ENCODE peak calls at places on chromosomes 4 and X, in nine cellular contexts. E is Panc1, D is HCT116, K is GM23338, C is cardiac muscle cell, X is endodermal cell, Q is colonic mucosa, P is right atrium auricular region, N is vagina. W is an unnamed sample. For H3K4me1, the result is how much of the 10 kb centered on the place peaks cover.

GRCh38 chr4:130600706-130601105 is 1504.8 kb downstream of the C4orf33 start:
- DNase-seq in E (no peak), D (no peak), K (no peak), C (no peak), X (no peak), Q (no peak), P (no peak), N (no peak), W (no peak)

GRCh38 chrX:39766882-39767281 is 330.9 kb downstream of the BCOR start:
- DNase-seq in E (no peak), D (no peak), K (no peak), C (no peak), X (no peak), Q (no peak), P (no peak), N (no peak), W (no peak)

GRCh38 chrX:48493890-48494364 is 14.9 kb upstream of the PORCN start:
- DNase-seq in E (no peak), D (peak), K (peak), C (peak), X (peak), Q (no peak), P (no peak), N (no peak), W (peak)

GRCh38 chr4:60865238-60865637 is 334.9 kb upstream of the ADGRL3 start:
- DNase-seq in E (no peak), D (no peak), K (peak), C (peak), X (peak), Q (no peak), P (no peak), N (no peak), W (peak)

GRCh38 chr4:4851906-4852305 is 7.6 kb upstream of the MSX1 start:
- DNase-seq in E (no peak), D (no peak), K (no peak), C (no peak), X (no peak), Q (no peak), P (no peak), N (no peak), W (no peak)

GRCh38 chrX:22081475-22082092 is 49.5 kb downstream of the PHEX start:
- DNase-seq in E (peak), D (peak), K (peak), C (peak), X (peak), Q (peak), P (peak), N (no peak), W (peak)

GRCh38 chrX:107712231-107713204 is 63.1 kb downstream of the TSC22D3 start:
- DNase-seq in E (no peak), D (no peak), K (no peak), C (peak), X (peak), Q (no peak), P (peak), N (no peak), W (no peak)

GRCh38 chr4:169251291-169252235 is 19.2 kb downstream of the SH3RF1 start:
- DNase-seq in E (no peak), D (peak), K (peak), C (no peak), X (peak), Q (peak), P (no peak), N (no peak), W (no peak)

GRCh38 chr4:152778656-152779512 is 646 bp downstream of the TIGD4 start:
- DNase-seq in E (no peak), D (no peak), K (peak), C (peak), X (peak), Q (peak), P (no peak), N (no peak), W (peak)

GRCh38 chrX:128021566-128021965 is 30.6 kb downstream of the ACTRT1 start:
- DNase-seq in E (no peak), D (no peak), K (no peak), C (no peak), X (no peak), Q (no peak), P (no peak), N (no peak), W (no peak)

GRCh38 chrX:7614616-7615015 is 228.4 kb upstream of the VCX start:
- DNase-seq in E (no peak), D (no peak), K (no peak), C (no peak), X (no peak), Q (no peak), P (no peak), N (no peak), W (no peak)

GRCh38 chrX:147899715-147900114 is 12.0 kb upstream of the FMR1 start:
- DNase-seq in E (no peak), D (no peak), K (no peak), C (no peak), X (no peak), Q (no peak), P (no peak), N (no peak), W (no peak)

GRCh38 chr4:172851534-172851933 is 317.1 kb upstream of the GALNT7 start:
- DNase-seq in E (no peak), D (no peak), K (no peak), C (no peak), X (no peak), Q (no peak), P (no peak), N (no peak), W (no peak)

GRCh38 chr4:80036949-80037348 is 36.1 kb downstream of the ANTXR2 start:
- DNase-seq in E (no peak), D (no peak), K (no peak), C (peak), X (no peak), Q (no peak), P (no peak), N (no peak), W (no peak)

GRCh38 chr4:187208641-187209040 is 485.0 kb upstream of the FAT1 start:
- DNase-seq in E (no peak), D (no peak), K (no peak), C (no peak), X (no peak), Q (no peak), P (no peak), N (no peak), W (no peak)

GRCh38 chrX:9071031-9071650 is 37.2 kb upstream of the FAM9B start:
- DNase-seq in E (no peak), D (no peak), K (no peak), C (no peak), X (no peak), Q (no peak), P (no peak), N (no peak), W (no peak)

GRCh38 chr4:8744083-8744805 is 127.4 kb downstream of the HMX1 start:
- DNase-seq in E (no peak), D (no peak), K (no peak), C (no peak), X (peak), Q (no peak), P (no peak), N (no peak), W (no peak)

GRCh38 chr4:2058264-2059033 is 678 bp upstream of the NAT8L start:
- DNase-seq in E (no peak), D (no peak), K (peak), C (no peak), X (peak), Q (no peak), P (no peak), N (no peak), W (peak)

GRCh38 chr4:72970756-72971155 is 98.8 kb downstream of the COX18 start:
- DNase-seq in E (no peak), D (no peak), K (no peak), C (no peak), X (no peak), Q (no peak), P (no peak), N (no peak), W (no peak)

GRCh38 chr4:56961107-56961500 is 16.3 kb downstream of the NOA1 start:
- DNase-seq in E (no peak), D (no peak), K (no peak), C (no peak), X (no peak), Q (no peak), P (no peak), N (no peak), W (no peak)

GRCh38 chr4:71151054-71151453 is 157.6 kb downstream of the DCK start:
- DNase-seq in E (no peak), D (no peak), K (no peak), C (no peak), X (no peak), Q (no peak), P (no peak), N (no peak), W (no peak)

GRCh38 chrX:133151320-133151719 is 54.4 kb upstream of the USP26 start:
- DNase-seq in E (no peak), D (no peak), K (no peak), C (no peak), X (no peak), Q (peak), P (no peak), N (no peak), W (no peak)

GRCh38 chr4:146450524-146450923 is 71.2 kb downstream of the SLC10A7 start:
- DNase-seq in E (no peak), D (no peak), K (no peak), C (peak), X (no peak), Q (no peak), P (no peak), N (no peak), W (no peak)

GRCh38 chr4:102826105-102826889 is 1.1 kb downstream of the UBE2D3 start:
- DNase-seq in E (no peak), D (no peak), K (no peak), C (no peak), X (no peak), Q (no peak), P (no peak), N (no peak), W (no peak)

DNA sequence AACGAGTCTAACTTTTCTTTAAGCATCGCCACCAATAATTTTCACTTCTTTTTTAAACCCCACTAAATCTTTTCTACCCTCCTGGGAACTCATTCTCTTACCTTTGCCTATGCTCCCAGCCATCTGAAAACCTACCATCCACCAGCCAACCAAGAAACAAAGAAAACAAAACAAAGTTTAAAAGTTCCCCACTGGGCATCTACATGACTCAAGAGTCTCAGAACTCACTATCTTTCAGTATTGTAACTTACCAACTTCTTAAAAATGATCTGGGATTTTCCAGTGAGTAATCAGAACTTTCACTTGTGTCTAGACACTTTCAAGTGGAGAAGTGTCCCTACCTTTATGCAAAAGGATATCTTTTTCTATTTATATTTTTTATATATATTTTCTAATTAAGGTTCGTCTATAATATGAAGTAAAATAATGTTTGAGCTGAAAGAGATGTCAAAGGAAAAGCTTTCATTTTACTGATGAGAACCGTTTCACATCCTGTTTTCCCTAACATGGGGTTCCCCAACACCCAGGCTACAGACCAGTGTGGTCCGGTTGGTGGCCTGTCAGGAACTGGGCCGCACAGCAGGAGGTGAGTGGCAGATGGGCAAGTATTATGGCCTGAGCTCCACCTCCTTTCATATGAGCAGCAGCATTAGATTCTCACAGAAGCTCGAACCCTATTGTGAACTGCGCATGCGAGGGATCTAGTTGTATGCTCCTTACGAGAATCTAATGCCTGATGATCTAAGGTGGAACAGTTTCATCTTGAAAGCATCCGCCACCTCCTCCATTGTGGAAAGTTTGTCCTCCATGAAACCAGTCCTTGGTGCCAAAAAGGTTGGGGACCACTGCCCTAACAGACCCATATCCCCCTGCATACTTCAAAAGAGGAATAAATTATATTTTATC is 9.8 kb upstream of the TIGD2 start:
- DNase-seq in E (no peak), D (no peak), K (no peak), C (no peak), X (no peak), Q (no peak), P (no peak), N (no peak), W (no peak)
- H3K4me3 ChIP-seq in E (no peak), D (no peak), K (no peak), C (no peak), X (no peak), Q (no peak), P (no peak), N (no peak), W (no peak)

GRCh38 chr4:110610940-110611785 is 11.7 kb downstream of the PITX2 start:
- DNase-seq in E (no peak), D (no peak), K (peak), C (no peak), X (peak), Q (peak), P (no peak), N (no peak), W (no peak)
- TF ChIP-seq CTCF in E (no peak), D (no peak), K (no peak), C (no peak), X (no peak), Q (no peak), P (no peak), N (no peak), W (no peak)

GRCh38 chr4:6226506-6226905 is 26.2 kb upstream of the JAKMIP1 start:
- DNase-seq in E (no peak), D (no peak), K (no peak), C (no peak), X (peak), Q (no peak), P (no peak), N (no peak), W (no peak)
- H3K4me1 ChIP-seq in E (under half), D (under half), K (under half), C (under half), X (under half), Q (under half), P (under half), N (under half), W (under half)

GRCh38 chrX:74537011-74537390 is 77.4 kb downstream of the RLIM start:
- DNase-seq in E (no peak), D (no peak), K (peak), C (peak), X (peak), Q (no peak), P (peak), N (peak), W (no peak)
- H3K4me3 ChIP-seq in E (peak), D (no peak), K (peak), C (no peak), X (peak), Q (peak), P (peak), N (peak), W (peak)

GRCh38 chr4:111013846-111014245 is 391.0 kb upstream of the PITX2 start:
- DNase-seq in E (no peak), D (no peak), K (no peak), C (no peak), X (no peak), Q (no peak), P (no peak), N (no peak), W (no peak)
- TF ChIP-seq CTCF in E (no peak), D (no peak), K (no peak), C (no peak), X (no peak), Q (no peak), P (no peak), N (no peak), W (no peak)

GRCh38 chrX:34557733-34558132 is 99.4 kb downstream of the TMEM47 start:
- DNase-seq in E (no peak), D (no peak), K (peak), C (no peak), X (peak), Q (no peak), P (no peak), N (no peak), W (no peak)
- H3K4me1 ChIP-seq in E (under half), D (under half), K (under half), C (under half), X (under half), Q (under half), P (under half), N (under half), W (under half)

GRCh38 chrX:1658083-1658463 is 43.2 kb downstream of the ASMT start:
- DNase-seq in E (no peak), D (no peak), K (no peak), C (no peak), X (peak), Q (no peak), P (no peak), N (no peak), W (no peak)
- H3K4me3 ChIP-seq in E (no peak), D (no peak), K (no peak), C (no peak), X (no peak), Q (no peak), P (no peak), N (no peak), W (no peak)

GRCh38 chr4:16199132-16199531 is 27.1 kb downstream of the TAPT1 start:
- DNase-seq in E (no peak), D (no peak), K (peak), C (peak), X (no peak), Q (no peak), P (no peak), N (no peak), W (no peak)

GRCh38 chr4:16198271-16198670 is 28.0 kb downstream of the TAPT1 start:
- DNase-seq in E (no peak), D (no peak), K (no peak), C (no peak), X (no peak), Q (no peak), P (no peak), N (no peak), W (no peak)

GRCh38 chr4:16197842-16198241 is 28.4 kb downstream of the TAPT1 start:
- DNase-seq in E (no peak), D (no peak), K (no peak), C (peak), X (no peak), Q (no peak), P (no peak), N (no peak), W (no peak)

GRCh38 chr4:16195209-16195608 is 31.1 kb downstream of the TAPT1 start:
- DNase-seq in E (no peak), D (no peak), K (no peak), C (no peak), X (no peak), Q (no peak), P (no peak), N (no peak), W (no peak)

GRCh38 chr4:16196482-16197393 is 29.5 kb downstream of the TAPT1 start:
- DNase-seq in E (no peak), D (peak), K (peak), C (peak), X (peak), Q (peak), P (no peak), N (no peak), W (no peak)
- TF ChIP-seq CTCF in E (no peak), D (peak), K (peak), C (peak), X (peak), Q (peak), P (peak), N (no peak), W (no peak)

GRCh38 chr4:66562276-66562806 is 892.1 kb upstream of the EPHA5 start:
- DNase-seq in E (no peak), D (no peak), K (no peak), C (peak), X (no peak), Q (no peak), P (no peak), N (no peak), W (no peak)
- H3K4me1 ChIP-seq in E (under half), D (under half), K (under half), C (under half), X (under half), Q (under half), P (under half), N (under half), W (under half)

GRCh38 chrX:112935029-112935428 is 94.4 kb upstream of the AMOT start:
- DNase-seq in E (no peak), D (no peak), K (no peak), C (no peak), X (no peak), Q (no peak), P (no peak), N (no peak), W (no peak)
- H3K4me3 ChIP-seq in E (no peak), D (no peak), K (no peak), C (no peak), X (no peak), Q (no peak), P (no peak), N (no peak), W (no peak)